ENCODE peak calls at places on chromosomes 7 and 10, in six cellular contexts. F is HCT116, E is left ventricle myocardium inferior, R is psoas muscle, W is right lobe of liver, N is endothelial cell of umbilical vein. Y is an unnamed sample.

GRCh38 chr10:116538992-116539391 is 6.7 kb upstream of the PNLIP start:
- DNase-seq in R (no peak), N (no peak), F (no peak), E (no peak), W (no peak), Y (no peak)

GRCh38 chr10:96043157-96043894 is at the start of gene CCNJ:
- DNase-seq in N (peak; percentile 91), E (peak; percentile 89), W (peak; percentile 88), R (peak; percentile 89), F (peak; percentile 77), Y (peak; percentile 61)

GRCh38 chr10:94225589-94225988 is 137.2 kb downstream of the NOC3L start:
- DNase-seq in E (no peak), N (peak; percentile 4), F (no peak), R (no peak), W (no peak), Y (no peak)

GRCh38 chr7:154953006-154953684 is 49.8 kb downstream of the PAXIP1 start:
- DNase-seq in F (peak; percentile 24), R (peak; percentile 55), N (peak; percentile 72), E (peak; percentile 36), W (peak; percentile 52), Y (no peak)

GRCh38 chr7:116242759-116243158 is 32.4 kb downstream of the TES start:
- DNase-seq in F (no peak), R (no peak), N (no peak), W (no peak), E (no peak), Y (no peak)

GRCh38 chr7:91228927-91229326 is 35.3 kb upstream of the FZD1 start:
- DNase-seq in E (no peak), R (no peak), N (no peak), W (no peak), F (no peak), Y (no peak)

GRCh38 chr10:122468923-122469781 is 7.8 kb downstream of the HTRA1 start:
- DNase-seq in W (no peak), E (no peak), F (peak; percentile 41), R (peak; percentile 43), N (peak; percentile 64), Y (peak; percentile 69)

GRCh38 chr10:127880557-127880956 is 12.2 kb downstream of the CLRN3 start:
- DNase-seq in F (no peak), R (no peak), E (no peak), W (no peak), N (no peak), Y (no peak)

GRCh38 chr7:17236603-17237002 is 61.8 kb upstream of the AHR start:
- DNase-seq in F (no peak), E (no peak), R (no peak), N (peak; percentile 39), W (no peak), Y (no peak)

GRCh38 chr7:131636092-131636491 is 79.7 kb upstream of the PODXL start:
- DNase-seq in E (peak; percentile 66), F (no peak), N (peak; percentile 62), W (no peak), R (peak; percentile 47), Y (no peak)

GRCh38 chr10:117168729-117169128 is 28.6 kb upstream of the KCNK18 start:
- DNase-seq in N (no peak), W (no peak), R (no peak), E (no peak), F (no peak), Y (no peak)

GRCh38 chr10:60718891-60719290 is 59.4 kb upstream of the CDK1 start:
- DNase-seq in F (no peak), R (no peak), W (no peak), N (no peak), E (no peak), Y (no peak)

GRCh38 chr7:64562246-64562620 is 638 bp downstream of the ZNF680 start:
- DNase-seq in W (no peak), E (no peak), R (no peak), N (no peak), F (no peak), Y (no peak)

GRCh38 chr7:141695803-141696289 is 6.1 kb downstream of the DENND11 start:
- DNase-seq in W (peak; percentile 89), R (no peak), E (no peak), F (no peak), N (no peak), Y (no peak)

GRCh38 chr7:38584443-38585210 is 46.5 kb downstream of the AMPH start:
- DNase-seq in F (no peak), E (no peak), R (no peak), W (no peak), N (no peak), Y (peak; percentile 66)

GRCh38 chr10:21427804-21428481 is 97.5 kb downstream of the SKIDA1 start:
- DNase-seq in F (peak; percentile 23), N (no peak), R (no peak), E (no peak), W (no peak), Y (no peak)

GRCh38 chr7:158791133-158791532 is 38.2 kb downstream of the ESYT2 start:
- DNase-seq in R (no peak), W (no peak), E (no peak), N (no peak), F (no peak), Y (no peak)

GRCh38 chr10:43389867-43390266 is 18.4 kb downstream of the FXYD4 start:
- DNase-seq in F (no peak), R (no peak), W (no peak), N (no peak), E (no peak), Y (no peak)

GRCh38 chr10:88386878-88387773 is 196.0 kb downstream of the RNLS start:
- DNase-seq in N (peak; percentile 88), W (no peak), E (no peak), R (no peak), F (peak; percentile 43), Y (peak; percentile 71)

GRCh38 chr10:74888947-74889661 is 62.7 kb downstream of the KAT6B start:
- DNase-seq in W (no peak), N (no peak), F (peak; percentile 3), R (no peak), E (no peak), Y (no peak)

GRCh38 chr10:114427124-114427852 is 23.0 kb upstream of the AFAP1L2 start:
- DNase-seq in W (no peak), F (no peak), E (no peak), R (no peak), N (peak; percentile 65), Y (no peak)

DNA sequence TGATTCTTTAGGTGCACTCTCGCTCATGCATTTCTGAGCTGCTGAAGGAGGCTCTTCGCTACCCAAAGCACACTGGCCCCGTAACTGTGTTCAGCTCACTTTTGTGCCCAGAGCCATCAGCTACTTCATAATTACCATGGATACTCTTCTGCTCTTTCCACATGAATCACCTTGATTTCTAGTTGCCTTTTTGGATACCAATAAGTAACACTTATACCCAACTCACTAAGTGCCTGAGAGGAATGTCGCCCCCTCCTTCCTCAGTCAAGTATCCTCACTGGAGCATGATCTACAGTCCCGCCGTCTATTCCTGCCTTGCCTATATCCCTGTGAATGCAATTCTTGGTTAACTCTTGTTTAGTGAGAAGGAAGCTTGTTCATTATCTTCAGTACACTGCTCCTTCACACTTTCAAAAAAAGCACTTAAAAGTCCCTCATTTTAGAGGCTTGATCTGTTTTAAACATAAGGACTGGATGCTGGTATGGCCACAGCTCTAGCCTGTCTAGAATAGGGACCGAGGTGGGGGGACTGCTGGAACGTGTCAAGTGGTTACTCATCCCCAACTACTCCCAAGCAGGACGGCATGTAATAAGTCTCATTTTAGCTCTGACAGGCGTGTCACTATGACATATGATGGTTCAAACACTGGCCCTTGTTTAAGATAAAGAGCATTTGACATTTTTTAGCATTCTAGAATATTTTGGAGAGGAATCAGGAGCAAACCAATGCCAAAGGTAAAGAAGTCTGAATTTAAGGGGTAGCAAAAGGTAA is 23.7 kb downstream of the SVIL start:
- DNase-seq in F (no peak), W (no peak), R (no peak), N (no peak), E (no peak), Y (no peak)
- H3K4me1 ChIP-seq in F (no peaks in the 10 kb centered on the region), W (no peaks in the 10 kb centered on the region), R (peaks cover 77% of the 10 kb centered on the region), N (no peaks in the 10 kb centered on the region), E (peaks cover 74% of the 10 kb centered on the region), Y (peaks cover 8% of the 10 kb centered on the region)

DNA sequence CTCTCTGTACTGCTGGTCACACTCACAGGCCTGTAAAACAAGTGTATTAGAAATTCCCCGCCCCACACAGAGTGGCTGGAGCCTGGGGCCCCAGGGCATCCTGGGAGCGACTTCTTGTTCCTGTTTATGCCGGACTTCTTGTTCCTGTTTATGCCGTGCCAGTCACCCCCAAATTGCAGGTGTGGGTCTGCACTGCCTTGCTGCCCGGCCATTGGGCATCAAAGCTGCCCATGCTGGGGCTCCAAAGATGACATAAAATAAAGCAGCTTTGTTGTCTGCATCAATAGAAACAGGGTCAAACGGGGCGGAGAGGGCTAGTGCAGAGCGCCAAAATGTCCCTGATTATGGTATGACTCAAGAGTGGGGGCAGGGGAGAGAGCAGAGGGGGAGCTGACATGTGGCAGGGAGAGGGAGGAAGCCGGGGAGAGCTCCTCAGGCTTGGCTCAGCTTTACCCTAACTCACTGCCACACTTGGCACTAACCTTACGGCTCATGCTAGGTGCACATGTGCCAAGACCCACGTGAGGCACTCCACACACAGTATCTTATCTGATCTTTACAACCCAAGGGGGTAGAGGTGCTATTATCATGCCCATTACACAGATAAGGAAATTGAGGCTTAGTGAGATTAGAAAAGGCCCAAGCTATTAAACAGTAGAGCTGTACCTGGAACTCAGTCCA is 98.4 kb downstream of the PIP4K2A start:
- DNase-seq in R (no peak), F (no peak), N (no peak), E (peak; percentile 38), W (peak; percentile 37), Y (no peak)
- H3K4me1 ChIP-seq in R (peaks cover 6% of the 10 kb centered on the region), F (peaks cover 64% of the 10 kb centered on the region), N (peaks cover 35% of the 10 kb centered on the region), E (peaks cover 63% of the 10 kb centered on the region), W (no peaks in the 10 kb centered on the region), Y (peaks cover 35% of the 10 kb centered on the region)

GRCh38 chr7:142809671-142810070 is 38.9 kb downstream of the PRSS2 start:
- DNase-seq in N (no peak), F (no peak), R (no peak), W (no peak), E (no peak), Y (no peak)
- H3K4me1 ChIP-seq in N (peaks cover 64% of the 10 kb centered on the region), F (peaks cover 24% of the 10 kb centered on the region), R (no peaks in the 10 kb centered on the region), W (no peaks in the 10 kb centered on the region), E (no peaks in the 10 kb centered on the region), Y (no peaks in the 10 kb centered on the region)

GRCh38 chr7:157637216-157637954 is 300.6 kb downstream of the DNAJB6 start:
- DNase-seq in F (no peak), W (no peak), E (no peak), R (no peak), N (no peak), Y (no peak)

GRCh38 chr7:157633465-157634185 is 296.8 kb downstream of the DNAJB6 start:
- DNase-seq in R (no peak), F (no peak), N (no peak), W (no peak), E (no peak), Y (peak; percentile 8)

GRCh38 chr7:157635148-157635500 is 298.3 kb downstream of the DNAJB6 start:
- DNase-seq in R (no peak), W (no peak), E (no peak), F (no peak), N (no peak), Y (peak; percentile 19)

GRCh38 chr7:157634401-157635147 is 297.8 kb downstream of the DNAJB6 start:
- DNase-seq in F (no peak), R (no peak), E (no peak), W (no peak), N (no peak), Y (no peak)

DNA sequence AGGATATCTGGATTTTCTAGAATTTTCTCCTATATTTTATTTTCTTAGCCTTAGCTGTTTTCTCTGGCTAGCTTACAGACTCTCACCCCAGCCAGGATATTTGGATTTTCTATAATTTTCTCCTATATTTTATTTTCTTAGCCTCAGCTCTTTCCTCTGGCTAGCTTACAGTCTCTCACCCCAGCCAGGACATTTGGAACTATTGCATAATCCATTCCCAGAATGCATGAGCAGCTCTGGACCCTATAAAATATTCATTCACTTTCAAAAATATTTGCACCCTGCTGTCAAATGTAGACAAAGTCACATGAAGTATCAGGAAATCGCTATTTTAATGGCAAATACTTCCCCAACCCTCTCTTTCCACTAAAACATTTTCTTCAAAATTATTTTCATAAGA is 298.9 kb downstream of the DNAJB6 start:
- DNase-seq in R (no peak), E (no peak), W (no peak), N (no peak), F (no peak), Y (no peak)
- H3K4me1 ChIP-seq in R (no peaks in the 10 kb centered on the region), E (no peaks in the 10 kb centered on the region), W (no peaks in the 10 kb centered on the region), N (no peaks in the 10 kb centered on the region), F (no peaks in the 10 kb centered on the region), Y (no peaks in the 10 kb centered on the region)

Y was measured in ascending aorta.